ENCODE peak calls at places on chromosome 7, in seven cellular contexts. W is T-helper 9 cell, X is Daoy, E is fibroblast of lung, Q is uterus, Z is NCI-H1417 treated with DMSO at 0.1 percent for 48 hours, D is NCI-H2081. O is an unnamed sample.

GRCh38 chr7:124552217-124552616 is 213.4 kb downstream of the GPR37 start:
- DNase-seq in W (no peak), X (no peak), E (peak; percentile 13), Q (no peak), Z (no peak), D (no peak), O (no peak)

GRCh38 chr7:112908106-112908505 is 117.9 kb upstream of the TMEM168 start:
- DNase-seq in W (no peak), X (no peak), E (no peak), Q (no peak), Z (no peak), D (no peak), O (no peak)

GRCh38 chr7:131826960-131827359 is 270.5 kb upstream of the PODXL start:
- DNase-seq in W (no peak), X (peak; percentile 68), E (peak; percentile 35), Q (no peak), Z (no peak), D (no peak), O (peak; percentile 26)

GRCh38 chr7:44961844-44962482 is 16.9 kb downstream of the MYO1G start:
- DNase-seq in W (no peak), X (peak; percentile 29), E (no peak), Q (no peak), Z (no peak), D (no peak), O (no peak)

GRCh38 chr7:142795339-142795863 is 24.6 kb downstream of the PRSS2 start:
- DNase-seq in W (peak; percentile 52), X (peak; percentile 76), E (peak; percentile 15), Q (no peak), Z (no peak), D (no peak), O (no peak)

GRCh38 chr7:80481196-80481884 is 30.5 kb downstream of the GNAT3 start:
- DNase-seq in W (no peak), X (peak; percentile 49), E (peak; percentile 72), Q (no peak), Z (no peak), D (no peak), O (peak; percentile 69)

GRCh38 chr7:48183370-48183743 is 12.1 kb downstream of the ABCA13 start:
- DNase-seq in W (no peak), X (no peak), E (peak; percentile 50), Q (no peak), Z (no peak), D (no peak), O (peak; percentile 68)

GRCh38 chr7:7100432-7100849 is 81.9 kb upstream of the C1GALT1 start:
- DNase-seq in W (no peak), X (no peak), E (peak; percentile 23), Q (no peak), Z (no peak), D (no peak), O (peak; percentile 5)

GRCh38 chr7:134121632-134122139 is 5.5 kb upstream of the LRGUK start:
- DNase-seq in W (no peak), X (no peak), E (no peak), Q (no peak), Z (no peak), D (no peak), O (no peak)

GRCh38 chr7:48042216-48042615 is 6.9 kb downstream of the C7orf57 start:
- DNase-seq in W (no peak), X (peak; percentile 52), E (peak; percentile 46), Q (no peak), Z (no peak), D (no peak), O (peak; percentile 43)

GRCh38 chr7:156456032-156456431 is 184.5 kb upstream of the RNF32 start:
- DNase-seq in W (no peak), X (no peak), E (no peak), Q (no peak), Z (no peak), D (no peak), O (no peak)

GRCh38 chr7:106421181-106421762 is 136.5 kb upstream of the NAMPT start:
- DNase-seq in W (no peak), X (peak; percentile 78), E (peak; percentile 96), Q (peak; percentile 63), Z (no peak), D (no peak), O (peak; percentile 96)

GRCh38 chr7:73518470-73518869 is 3.6 kb downstream of the BAZ1B start:
- DNase-seq in W (no peak), X (no peak), E (no peak), Q (no peak), Z (no peak), D (no peak), O (no peak)

GRCh38 chr7:34096135-34096775 is 190.9 kb downstream of the BMPER start:
- DNase-seq in W (no peak), X (peak; percentile 79), E (peak; percentile 92), Q (peak; percentile 65), Z (no peak), D (no peak), O (peak; percentile 95)

GRCh38 chr7:27745064-27745583 is 5.2 kb downstream of the TAX1BP1 start:
- DNase-seq in W (no peak), X (peak; percentile 82), E (peak; percentile 85), Q (no peak), Z (no peak), D (peak; percentile 2), O (peak; percentile 72)

GRCh38 chr7:153510674-153511073 is 541.5 kb upstream of the DPP6 start:
- DNase-seq in W (no peak), X (no peak), E (no peak), Q (no peak), Z (no peak), D (no peak), O (no peak)

GRCh38 chr7:122885583-122886356 is 490 bp downstream of the CADPS2 start:
- DNase-seq in W (no peak), X (peak; percentile 73), E (peak; percentile 51), Q (peak; percentile 36), Z (no peak), D (peak; percentile 17), O (peak; percentile 31)

GRCh38 chr7:127347567-127348246 is 44.8 kb downstream of the ZNF800 start:
- DNase-seq in W (peak; percentile 57), X (peak; percentile 44), E (peak; percentile 65), Q (peak; percentile 18), Z (peak; percentile 44), D (peak; percentile 69), O (peak; percentile 56)

GRCh38 chr7:30148426-30148825 is 13.6 kb downstream of the MTURN start:
- DNase-seq in W (no peak), X (no peak), E (no peak), Q (no peak), Z (no peak), D (no peak), O (no peak)

GRCh38 chr7:32200593-32200992 is 130.4 kb upstream of the PDE1C start:
- DNase-seq in W (no peak), X (no peak), E (no peak), Q (no peak), Z (no peak), D (no peak), O (no peak)

GRCh38 chr7:156764766-156765165 is 124.2 kb downstream of the RNF32 start:
- DNase-seq in W (no peak), X (no peak), E (no peak), Q (no peak), Z (no peak), D (no peak), O (no peak)

GRCh38 chr7:22219036-22219435 is 137.9 kb downstream of the RAPGEF5 start:
- DNase-seq in W (no peak), X (no peak), E (no peak), Q (no peak), Z (no peak), D (no peak), O (peak; percentile 50)

GRCh38 chr7:12623885-12624498 is 53.5 kb downstream of the SCIN start:
- DNase-seq in W (no peak), X (no peak), E (peak; percentile 17), Q (no peak), Z (no peak), D (no peak), O (peak; percentile 27)

GRCh38 chr7:140390466-140391190 is 7.7 kb downstream of the SLC37A3 start:
- DNase-seq in W (no peak), X (peak; percentile 20), E (peak; percentile 54), Q (no peak), Z (no peak), D (no peak), O (peak; percentile 69)

GRCh38 chr7:24882989-24883631 is 96.9 kb downstream of the OSBPL3 start:
- DNase-seq in W (no peak), X (peak; percentile 88), E (peak; percentile 85), Q (no peak), Z (no peak), D (no peak), O (peak; percentile 93)

GRCh38 chr7:1103009-1103788 is 15.3 kb downstream of the GPER1 start:
- DNase-seq in W (no peak), X (no peak), E (no peak), Q (no peak), Z (no peak), D (no peak), O (no peak)

GRCh38 chr7:73717025-73717807 is 2.3 kb downstream of the STX1A start:
- DNase-seq in W (no peak), X (peak; percentile 65), E (peak; percentile 62), Q (no peak), Z (no peak), D (no peak), O (peak; percentile 56)

GRCh38 chr7:129609666-129610065 is 1.9 kb upstream of the NRF1 start:
- DNase-seq in W (no peak), X (no peak), E (peak; percentile 25), Q (no peak), Z (no peak), D (no peak), O (no peak)

GRCh38 chr7:17557305-17557704 is 258.9 kb downstream of the AHR start:
- DNase-seq in W (no peak), X (no peak), E (peak; percentile 87), Q (no peak), Z (no peak), D (no peak), O (no peak)

GRCh38 chr7:54542920-54543539 is 855 bp downstream of the VSTM2A start:
- DNase-seq in W (no peak), X (peak; percentile 72), E (peak; percentile 37), Q (no peak), Z (no peak), D (no peak), O (peak; percentile 43)

GRCh38 chr7:142808802-142809583 is 38.2 kb downstream of the PRSS2 start:
- DNase-seq in W (peak; percentile 91), X (peak; percentile 98), E (peak; percentile 86), Q (no peak), Z (no peak), D (no peak), O (peak; percentile 86)

GRCh38 chr7:116952640-116953371 is 495 bp upstream of the ST7 start:
- DNase-seq in W (no peak), X (peak; percentile 53), E (peak; percentile 52), Q (peak; percentile 61), Z (peak; percentile 79), D (peak; percentile 75), O (peak; percentile 18)

GRCh38 chr7:158239290-158239981 is 348.2 kb downstream of the PTPRN2 start:
- DNase-seq in W (no peak), X (peak; percentile 26), E (no peak), Q (no peak), Z (no peak), D (peak; percentile 8), O (peak; percentile 13)

GRCh38 chr7:159198016-159198724 is 53.5 kb upstream of the VIPR2 start:
- DNase-seq in W (no peak), X (no peak), E (no peak), Q (no peak), Z (no peak), D (no peak), O (no peak)

GRCh38 chr7:141754939-141755338 is 9.0 kb upstream of the TAS2R3 start:
- DNase-seq in W (no peak), X (peak; percentile 42), E (peak; percentile 3), Q (no peak), Z (no peak), D (peak; percentile 13), O (peak; percentile 21)

GRCh38 chr7:93178213-93178612 is 30.0 kb upstream of the SAMD9L start:
- DNase-seq in W (no peak), X (peak; percentile 5), E (no peak), Q (no peak), Z (peak; percentile 16), D (peak; percentile 63), O (peak; percentile 31)

GRCh38 chr7:8386926-8387550 is 46.4 kb upstream of the NXPH1 start:
- DNase-seq in W (no peak), X (no peak), E (no peak), Q (no peak), Z (no peak), D (no peak), O (no peak)

GRCh38 chr7:151452141-151452571 is 12.2 kb upstream of the CRYGN start:
- DNase-seq in W (no peak), X (no peak), E (no peak), Q (peak; percentile 8), Z (no peak), D (no peak), O (no peak)